ENCODE peak calls at places on chromosome 1, in four cellular contexts. R is fibroblast of lung, T is mesenchymal stem cell, H is astrocyte of the hippocampus. V is an unnamed sample.

GRCh38 chr1:159675046-159675445 is 39.3 kb downstream of the CRP start:
- DNase-seq in H (no peak), T (no peak), R (no peak), V (no peak)

GRCh38 chr1:220901906-220902305 is 22.7 kb downstream of the HLX start:
- DNase-seq in T (peak), H (no peak), R (no peak), V (no peak)

GRCh38 chr1:235408503-235408960 is 41.3 kb downstream of the TBCE start:
- DNase-seq in R (no peak), T (peak), H (no peak), V (no peak)

GRCh38 chr1:119147626-119148180 is 7.2 kb upstream of the WARS2 start:
- DNase-seq in R (peak), T (no peak), H (no peak), V (no peak)

GRCh38 chr1:16074217-16074616 is 766 bp upstream of the FAM131C start:
- DNase-seq in H (no peak), R (no peak), T (no peak), V (no peak)

GRCh38 chr1:221783936-221784335 is 42.0 kb upstream of the DUSP10 start:
- DNase-seq in H (no peak), T (no peak), R (no peak), V (peak)

GRCh38 chr1:58932820-58933598 is 149.2 kb upstream of the JUN start:
- DNase-seq in R (peak), T (peak), H (peak), V (peak)

GRCh38 chr1:12201343-12202189 is 28.3 kb upstream of the VPS13D start:
- DNase-seq in T (no peak), H (no peak), R (no peak), V (no peak)

GRCh38 chr1:88985692-88986091 is 6.7 kb downstream of the KYAT3 start:
- DNase-seq in R (no peak), T (no peak), H (no peak), V (no peak)

GRCh38 chr1:61081135-61081636 is 1.2 kb upstream of the NFIA start:
- DNase-seq in H (no peak), T (no peak), R (no peak), V (no peak)

GRCh38 chr1:78044796-78045599 is 768 bp upstream of the GIPC2 start:
- DNase-seq in T (no peak), H (no peak), R (no peak), V (no peak)

GRCh38 chr1:28359592-28360239 is 9.8 kb upstream of the PHACTR4 start:
- DNase-seq in T (peak), R (peak), H (peak), V (peak)

V was measured in NB4.